ENCODE peak calls at places on chromosomes 6 and 20, in seven cellular contexts. One of them, this sample, is unnamed.

GRCh38 chr20:40991181-40991889 is 37.3 kb upstream of the TOP1 start:
- DNase-seq in psoas muscle: no peak
- DNase-seq in pancreas: no peak
- DNase-seq in H1: no peak
- DNase-seq in CD4-positive, alpha-beta T cell: no peak
- DNase-seq in tibial nerve: no peak
- DNase-seq in heart right ventricle: peak; percentile 28
- DNase-seq in this sample: peak; percentile 85

GRCh38 chr20:23397961-23398360 is 23.3 kb downstream of the NAPB start:
- DNase-seq in H1: no peak
- DNase-seq in CD4-positive, alpha-beta T cell: no peak
- DNase-seq in psoas muscle: no peak
- DNase-seq in pancreas: no peak
- DNase-seq in tibial nerve: no peak
- DNase-seq in heart right ventricle: peak; percentile 37
- DNase-seq in this sample: no peak

GRCh38 chr20:61744691-61745396 is 320.8 kb downstream of the TAF4 start:
- DNase-seq in psoas muscle: peak; percentile 34
- DNase-seq in CD4-positive, alpha-beta T cell: no peak
- DNase-seq in tibial nerve: no peak
- DNase-seq in heart right ventricle: no peak
- DNase-seq in pancreas: no peak
- DNase-seq in H1: no peak
- DNase-seq in this sample: no peak

GRCh38 chr6:132063738-132064137 is 112.6 kb upstream of the CCN2 start:
- DNase-seq in psoas muscle: no peak
- DNase-seq in heart right ventricle: no peak
- DNase-seq in CD4-positive, alpha-beta T cell: no peak
- DNase-seq in pancreas: no peak
- DNase-seq in tibial nerve: no peak
- DNase-seq in H1: no peak
- DNase-seq in this sample: no peak

GRCh38 chr6:49933526-49933925 is 30.4 kb downstream of the DEFB114 start:
- DNase-seq in tibial nerve: no peak
- DNase-seq in CD4-positive, alpha-beta T cell: no peak
- DNase-seq in psoas muscle: no peak
- DNase-seq in pancreas: no peak
- DNase-seq in heart right ventricle: no peak
- DNase-seq in H1: no peak
- DNase-seq in this sample: no peak

GRCh38 chr20:63191400-63191799 is 24.5 kb downstream of the YTHDF1 start:
- DNase-seq in CD4-positive, alpha-beta T cell: no peak
- DNase-seq in tibial nerve: no peak
- DNase-seq in H1: no peak
- DNase-seq in pancreas: peak; percentile 37
- DNase-seq in heart right ventricle: no peak
- DNase-seq in psoas muscle: no peak
- DNase-seq in this sample: no peak

GRCh38 chr6:130178692-130179091 is 44.1 kb downstream of the SAMD3 start:
- DNase-seq in CD4-positive, alpha-beta T cell: no peak
- DNase-seq in heart right ventricle: no peak
- DNase-seq in pancreas: no peak
- DNase-seq in H1: no peak
- DNase-seq in psoas muscle: no peak
- DNase-seq in tibial nerve: no peak
- DNase-seq in this sample: no peak

GRCh38 chr6:46138281-46138680 is 8.5 kb downstream of the ENPP4 start:
- DNase-seq in heart right ventricle: no peak
- DNase-seq in tibial nerve: no peak
- DNase-seq in H1: no peak
- DNase-seq in psoas muscle: no peak
- DNase-seq in CD4-positive, alpha-beta T cell: no peak
- DNase-seq in pancreas: no peak
- DNase-seq in this sample: no peak

GRCh38 chr6:1222426-1223311 is 89.2 kb upstream of the FOXQ1 start:
- DNase-seq in CD4-positive, alpha-beta T cell: no peak
- DNase-seq in heart right ventricle: peak; percentile 64
- DNase-seq in psoas muscle: no peak
- DNase-seq in pancreas: no peak
- DNase-seq in tibial nerve: no peak
- DNase-seq in H1: no peak
- DNase-seq in this sample: no peak

GRCh38 chr20:50774515-50774914 is 20.3 kb upstream of the BCAS4 start:
- DNase-seq in CD4-positive, alpha-beta T cell: no peak
- DNase-seq in pancreas: peak; percentile 2
- DNase-seq in H1: no peak
- DNase-seq in tibial nerve: no peak
- DNase-seq in heart right ventricle: no peak
- DNase-seq in psoas muscle: no peak
- DNase-seq in this sample: no peak

GRCh38 chr6:111011360-111012142 is 29.7 kb downstream of the RPF2 start:
- DNase-seq in heart right ventricle: no peak
- DNase-seq in H1: no peak
- DNase-seq in CD4-positive, alpha-beta T cell: no peak
- DNase-seq in psoas muscle: no peak
- DNase-seq in tibial nerve: no peak
- DNase-seq in pancreas: no peak
- DNase-seq in this sample: peak; percentile 29

GRCh38 chr6:22631101-22631500 is 61.7 kb downstream of the HDGFL1 start:
- DNase-seq in H1: no peak
- DNase-seq in heart right ventricle: no peak
- DNase-seq in CD4-positive, alpha-beta T cell: no peak
- DNase-seq in psoas muscle: no peak
- DNase-seq in pancreas: no peak
- DNase-seq in tibial nerve: no peak
- DNase-seq in this sample: no peak

GRCh38 chr6:79468116-79468515 is 69.1 kb downstream of the LCA5 start:
- DNase-seq in CD4-positive, alpha-beta T cell: no peak
- DNase-seq in psoas muscle: no peak
- DNase-seq in pancreas: no peak
- DNase-seq in H1: no peak
- DNase-seq in tibial nerve: no peak
- DNase-seq in heart right ventricle: no peak
- DNase-seq in this sample: no peak

GRCh38 chr6:70216767-70217166 is 86.1 kb downstream of the COL9A1 start:
- DNase-seq in heart right ventricle: no peak
- DNase-seq in pancreas: no peak
- DNase-seq in H1: no peak
- DNase-seq in tibial nerve: no peak
- DNase-seq in CD4-positive, alpha-beta T cell: no peak
- DNase-seq in psoas muscle: no peak
- DNase-seq in this sample: peak; percentile 7

GRCh38 chr6:35052694-35053565 is 88.2 kb downstream of the TCP11 start:
- DNase-seq in CD4-positive, alpha-beta T cell: no peak
- DNase-seq in psoas muscle: peak; percentile 72
- DNase-seq in H1: no peak
- DNase-seq in pancreas: no peak
- DNase-seq in heart right ventricle: no peak
- DNase-seq in tibial nerve: peak; percentile 48
- DNase-seq in this sample: no peak

GRCh38 chr6:168328086-168328485 is 8.5 kb upstream of the DACT2 start:
- DNase-seq in tibial nerve: no peak
- DNase-seq in psoas muscle: no peak
- DNase-seq in CD4-positive, alpha-beta T cell: no peak
- DNase-seq in heart right ventricle: no peak
- DNase-seq in H1: no peak
- DNase-seq in pancreas: no peak
- DNase-seq in this sample: no peak

GRCh38 chr6:20128018-20128417 is 84.3 kb downstream of the MBOAT1 start:
- DNase-seq in CD4-positive, alpha-beta T cell: no peak
- DNase-seq in heart right ventricle: no peak
- DNase-seq in psoas muscle: no peak
- DNase-seq in pancreas: no peak
- DNase-seq in H1: no peak
- DNase-seq in tibial nerve: no peak
- DNase-seq in this sample: no peak

GRCh38 chr20:19806806-19807691 is 49.0 kb downstream of the RIN2 start:
- DNase-seq in CD4-positive, alpha-beta T cell: no peak
- DNase-seq in tibial nerve: no peak
- DNase-seq in heart right ventricle: no peak
- DNase-seq in H1: no peak
- DNase-seq in pancreas: peak; percentile 43
- DNase-seq in psoas muscle: no peak
- DNase-seq in this sample: no peak

DNA sequence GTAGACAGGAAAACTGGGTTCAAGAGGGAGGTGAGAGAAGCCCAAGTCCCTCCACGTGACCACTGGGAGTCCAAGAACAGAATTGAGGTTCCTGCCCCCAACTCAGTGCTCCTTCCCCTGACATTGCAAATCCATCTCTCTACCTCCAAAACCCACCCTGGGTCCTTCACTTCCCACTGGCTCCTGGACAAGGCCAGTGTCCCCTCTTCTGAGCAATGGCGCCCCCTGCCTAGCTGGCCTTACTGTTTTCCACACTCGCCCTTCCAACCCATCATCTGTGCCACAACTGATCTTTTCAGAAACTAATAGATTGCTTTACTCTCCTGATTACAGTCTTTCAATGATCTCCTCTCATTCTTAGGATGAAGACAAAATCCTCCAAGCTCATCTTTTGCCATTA is 200.3 kb downstream of the ANKRD60 start:
- DNase-seq in pancreas: no peak
- DNase-seq in psoas muscle: no peak
- DNase-seq in heart right ventricle: no peak
- DNase-seq in tibial nerve: no peak
- DNase-seq in H1: no peak
- DNase-seq in CD4-positive, alpha-beta T cell: no peak
- DNase-seq in this sample: no peak
- TF ChIP-seq CTCF in pancreas: no peak
- TF ChIP-seq CTCF in psoas muscle: peak; percentile 24
- TF ChIP-seq CTCF in heart right ventricle: peak; percentile 28
- TF ChIP-seq CTCF in tibial nerve: no peak
- TF ChIP-seq CTCF in H1: peak; percentile 63
- TF ChIP-seq CTCF in CD4-positive, alpha-beta T cell: no peak
- TF ChIP-seq CTCF in this sample: no peak

GRCh38 chr6:10419749-10420545 is 5.1 kb upstream of the TFAP2A start:
- DNase-seq in H1: no peak
- DNase-seq in pancreas: no peak
- DNase-seq in CD4-positive, alpha-beta T cell: no peak
- DNase-seq in tibial nerve: no peak
- DNase-seq in heart right ventricle: no peak
- DNase-seq in psoas muscle: no peak
- DNase-seq in this sample: no peak

GRCh38 chr6:10418361-10418861 is 3.5 kb upstream of the TFAP2A start:
- DNase-seq in psoas muscle: no peak
- DNase-seq in tibial nerve: no peak
- DNase-seq in H1: no peak
- DNase-seq in pancreas: no peak
- DNase-seq in CD4-positive, alpha-beta T cell: no peak
- DNase-seq in heart right ventricle: no peak
- DNase-seq in this sample: no peak

GRCh38 chr6:10420546-10421507 is 6.0 kb upstream of the TFAP2A start:
- DNase-seq in tibial nerve: no peak
- DNase-seq in H1: no peak
- DNase-seq in CD4-positive, alpha-beta T cell: no peak
- DNase-seq in psoas muscle: no peak
- DNase-seq in pancreas: no peak
- DNase-seq in heart right ventricle: no peak
- DNase-seq in this sample: no peak

GRCh38 chr6:10417681-10418104 is 2.8 kb upstream of the TFAP2A start:
- DNase-seq in H1: no peak
- DNase-seq in psoas muscle: no peak
- DNase-seq in tibial nerve: no peak
- DNase-seq in pancreas: no peak
- DNase-seq in heart right ventricle: no peak
- DNase-seq in CD4-positive, alpha-beta T cell: no peak
- DNase-seq in this sample: no peak

GRCh38 chr6:10418862-10419748 is 4.2 kb upstream of the TFAP2A start:
- DNase-seq in tibial nerve: no peak
- DNase-seq in CD4-positive, alpha-beta T cell: no peak
- DNase-seq in H1: no peak
- DNase-seq in pancreas: peak; percentile 43
- DNase-seq in psoas muscle: no peak
- DNase-seq in heart right ventricle: no peak
- DNase-seq in this sample: peak; percentile 82
- H3K27me3 ChIP-seq in tibial nerve: peaks cover 100% of the 10 kb centered on the region
- H3K27me3 ChIP-seq in CD4-positive, alpha-beta T cell: peaks cover 99% of the 10 kb centered on the region
- H3K27me3 ChIP-seq in H1: peaks cover 86% of the 10 kb centered on the region
- H3K27me3 ChIP-seq in pancreas: peaks cover 82% of the 10 kb centered on the region
- H3K27me3 ChIP-seq in psoas muscle: peaks cover 74% of the 10 kb centered on the region
- H3K27me3 ChIP-seq in heart right ventricle: peaks cover 98% of the 10 kb centered on the region
- H3K27me3 ChIP-seq in this sample: peaks cover 4% of the 10 kb centered on the region

GRCh38 chr6:17470953-17471335 is 77.5 kb downstream of the CAP2 start:
- DNase-seq in heart right ventricle: no peak
- DNase-seq in tibial nerve: no peak
- DNase-seq in H1: no peak
- DNase-seq in pancreas: no peak
- DNase-seq in psoas muscle: no peak
- DNase-seq in CD4-positive, alpha-beta T cell: no peak
- DNase-seq in this sample: no peak
- TF ChIP-seq CTCF in heart right ventricle: no peak
- TF ChIP-seq CTCF in tibial nerve: no peak
- TF ChIP-seq CTCF in H1: no peak
- TF ChIP-seq CTCF in pancreas: no peak
- TF ChIP-seq CTCF in psoas muscle: no peak
- TF ChIP-seq CTCF in CD4-positive, alpha-beta T cell: no peak
- TF ChIP-seq CTCF in this sample: no peak

GRCh38 chr20:210809-211502 is 16.1 kb upstream of the DEFB129 start:
- DNase-seq in heart right ventricle: no peak
- DNase-seq in pancreas: no peak
- DNase-seq in psoas muscle: no peak
- DNase-seq in CD4-positive, alpha-beta T cell: no peak
- DNase-seq in tibial nerve: no peak
- DNase-seq in H1: no peak
- DNase-seq in this sample: no peak
- H3K27me3 ChIP-seq in heart right ventricle: no peaks in the 10 kb centered on the region
- H3K27me3 ChIP-seq in pancreas: no peaks in the 10 kb centered on the region
- H3K27me3 ChIP-seq in psoas muscle: no peaks in the 10 kb centered on the region
- H3K27me3 ChIP-seq in CD4-positive, alpha-beta T cell: no peaks in the 10 kb centered on the region
- H3K27me3 ChIP-seq in tibial nerve: no peaks in the 10 kb centered on the region
- H3K27me3 ChIP-seq in H1: peaks cover 2% of the 10 kb centered on the region
- H3K27me3 ChIP-seq in this sample: no peaks in the 10 kb centered on the region

GRCh38 chr20:38900606-38901005 is 25.6 kb upstream of the FAM83D start:
- DNase-seq in pancreas: no peak
- DNase-seq in CD4-positive, alpha-beta T cell: no peak
- DNase-seq in tibial nerve: no peak
- DNase-seq in heart right ventricle: no peak
- DNase-seq in H1: no peak
- DNase-seq in psoas muscle: no peak
- DNase-seq in this sample: no peak

GRCh38 chr20:38907918-38908677 is 18.1 kb upstream of the FAM83D start:
- DNase-seq in CD4-positive, alpha-beta T cell: no peak
- DNase-seq in pancreas: no peak
- DNase-seq in tibial nerve: no peak
- DNase-seq in H1: no peak
- DNase-seq in heart right ventricle: no peak
- DNase-seq in psoas muscle: no peak
- DNase-seq in this sample: no peak

GRCh38 chr20:38902601-38903000 is 23.6 kb upstream of the FAM83D start:
- DNase-seq in CD4-positive, alpha-beta T cell: no peak
- DNase-seq in psoas muscle: no peak
- DNase-seq in H1: no peak
- DNase-seq in pancreas: no peak
- DNase-seq in heart right ventricle: no peak
- DNase-seq in tibial nerve: no peak
- DNase-seq in this sample: no peak

GRCh38 chr20:38903335-38903734 is 22.9 kb upstream of the FAM83D start:
- DNase-seq in tibial nerve: no peak
- DNase-seq in H1: no peak
- DNase-seq in pancreas: no peak
- DNase-seq in psoas muscle: no peak
- DNase-seq in heart right ventricle: no peak
- DNase-seq in CD4-positive, alpha-beta T cell: no peak
- DNase-seq in this sample: no peak

GRCh38 chr20:38905375-38905774 is 20.8 kb upstream of the FAM83D start:
- DNase-seq in heart right ventricle: no peak
- DNase-seq in tibial nerve: no peak
- DNase-seq in psoas muscle: no peak
- DNase-seq in pancreas: no peak
- DNase-seq in CD4-positive, alpha-beta T cell: no peak
- DNase-seq in H1: no peak
- DNase-seq in this sample: no peak
- TF ChIP-seq CTCF in heart right ventricle: no peak
- TF ChIP-seq CTCF in tibial nerve: no peak
- TF ChIP-seq CTCF in psoas muscle: no peak
- TF ChIP-seq CTCF in pancreas: no peak
- TF ChIP-seq CTCF in CD4-positive, alpha-beta T cell: no peak
- TF ChIP-seq CTCF in H1: no peak
- TF ChIP-seq CTCF in this sample: no peak